ENCODE peak calls at places on chromosome 20, in four cellular contexts. One of them, this sample, is unnamed.

GRCh38 chr20:16803965-16804792 is 56.0 kb downstream of the OTOR start:
- DNase-seq in OCI-LY7: peak; percentile 36
- DNase-seq in astrocyte of the spinal cord: peak; percentile 47
- DNase-seq in AG04450: no peak
- DNase-seq in this sample: no peak

GRCh38 chr20:64109831-64110391 is 2.5 kb upstream of the NPBWR2 start:
- DNase-seq in OCI-LY7: no peak
- DNase-seq in astrocyte of the spinal cord: no peak
- DNase-seq in AG04450: no peak
- DNase-seq in this sample: no peak

GRCh38 chr20:56841346-56841908 is 212.3 kb downstream of the TFAP2C start:
- DNase-seq in AG04450: no peak
- DNase-seq in astrocyte of the spinal cord: no peak
- DNase-seq in OCI-LY7: no peak
- DNase-seq in this sample: no peak

GRCh38 chr20:62977613-62978558 is 25.4 kb downstream of the SLC17A9 start:
- DNase-seq in OCI-LY7: peak; percentile 83
- DNase-seq in AG04450: no peak
- DNase-seq in astrocyte of the spinal cord: no peak
- DNase-seq in this sample: no peak

GRCh38 chr20:22536141-22536828 is 48.1 kb downstream of the FOXA2 start:
- DNase-seq in OCI-LY7: no peak
- DNase-seq in astrocyte of the spinal cord: no peak
- DNase-seq in AG04450: no peak
- DNase-seq in this sample: no peak

GRCh38 chr20:11919046-11919445 is 1.4 kb downstream of the BTBD3 start:
- DNase-seq in astrocyte of the spinal cord: peak; percentile 61
- DNase-seq in OCI-LY7: no peak
- DNase-seq in AG04450: no peak
- DNase-seq in this sample: no peak

GRCh38 chr20:32034581-32035397 is 17.3 kb upstream of the HCK start:
- DNase-seq in OCI-LY7: peak; percentile 51
- DNase-seq in AG04450: no peak
- DNase-seq in astrocyte of the spinal cord: no peak
- DNase-seq in this sample: no peak

GRCh38 chr20:19026901-19027644 is 185.4 kb upstream of the SLC24A3 start:
- DNase-seq in astrocyte of the spinal cord: no peak
- DNase-seq in AG04450: no peak
- DNase-seq in OCI-LY7: no peak
- DNase-seq in this sample: no peak

GRCh38 chr20:57030611-57031600 is 235.5 kb downstream of the BMP7 start:
- DNase-seq in AG04450: no peak
- DNase-seq in OCI-LY7: no peak
- DNase-seq in astrocyte of the spinal cord: peak; percentile 88
- DNase-seq in this sample: no peak

GRCh38 chr20:10487354-10488115 is 52.4 kb downstream of the SLX4IP start:
- DNase-seq in AG04450: no peak
- DNase-seq in astrocyte of the spinal cord: peak; percentile 33
- DNase-seq in OCI-LY7: no peak
- DNase-seq in this sample: no peak

GRCh38 chr20:32288225-32288849 is 10.9 kb downstream of the KIF3B start:
- DNase-seq in AG04450: no peak
- DNase-seq in OCI-LY7: no peak
- DNase-seq in astrocyte of the spinal cord: no peak
- DNase-seq in this sample: no peak

GRCh38 chr20:44392776-44393607 is 37.5 kb downstream of the HNF4A start:
- DNase-seq in astrocyte of the spinal cord: no peak
- DNase-seq in OCI-LY7: no peak
- DNase-seq in AG04450: no peak
- DNase-seq in this sample: no peak

GRCh38 chr20:57927376-57927775 is 217.6 kb upstream of the PMEPA1 start:
- DNase-seq in OCI-LY7: no peak
- DNase-seq in AG04450: no peak
- DNase-seq in astrocyte of the spinal cord: no peak
- DNase-seq in this sample: no peak

GRCh38 chr20:51087306-51087705 is 64.4 kb upstream of the KCNG1 start:
- DNase-seq in astrocyte of the spinal cord: no peak
- DNase-seq in AG04450: no peak
- DNase-seq in OCI-LY7: no peak
- DNase-seq in this sample: no peak

GRCh38 chr20:52497731-52498130 is 306.2 kb upstream of the ZFP64 start:
- DNase-seq in OCI-LY7: no peak
- DNase-seq in astrocyte of the spinal cord: peak; percentile 12
- DNase-seq in AG04450: no peak
- DNase-seq in this sample: no peak

GRCh38 chr20:38110525-38111178 is 54.4 kb downstream of the TGM2 start:
- DNase-seq in AG04450: no peak
- DNase-seq in OCI-LY7: no peak
- DNase-seq in astrocyte of the spinal cord: no peak
- DNase-seq in this sample: no peak

GRCh38 chr20:16806061-16806460 is 57.9 kb downstream of the OTOR start:
- DNase-seq in astrocyte of the spinal cord: no peak
- DNase-seq in AG04450: no peak
- DNase-seq in OCI-LY7: no peak
- DNase-seq in this sample: no peak

GRCh38 chr20:63165538-63166422 is 50.2 kb downstream of the YTHDF1 start:
- DNase-seq in astrocyte of the spinal cord: no peak
- DNase-seq in AG04450: no peak
- DNase-seq in OCI-LY7: no peak
- DNase-seq in this sample: no peak

GRCh38 chr20:59406446-59406845 is 106.0 kb downstream of the EDN3 start:
- DNase-seq in AG04450: no peak
- DNase-seq in astrocyte of the spinal cord: no peak
- DNase-seq in OCI-LY7: no peak
- DNase-seq in this sample: no peak

GRCh38 chr20:11387189-11387754 is 530.4 kb upstream of the BTBD3 start:
- DNase-seq in astrocyte of the spinal cord: peak; percentile 88
- DNase-seq in AG04450: peak; percentile 83
- DNase-seq in OCI-LY7: no peak
- DNase-seq in this sample: peak; percentile 35

GRCh38 chr20:46251211-46251673 is 57.1 kb downstream of the CDH22 start:
- DNase-seq in astrocyte of the spinal cord: no peak
- DNase-seq in OCI-LY7: no peak
- DNase-seq in AG04450: no peak
- DNase-seq in this sample: no peak

GRCh38 chr20:59577037-59577808 is 27.1 kb upstream of the PHACTR3 start:
- DNase-seq in AG04450: no peak
- DNase-seq in OCI-LY7: no peak
- DNase-seq in astrocyte of the spinal cord: no peak
- DNase-seq in this sample: no peak

GRCh38 chr20:52619101-52619500 is 353.1 kb upstream of the TSHZ2 start:
- DNase-seq in AG04450: no peak
- DNase-seq in OCI-LY7: no peak
- DNase-seq in astrocyte of the spinal cord: no peak
- DNase-seq in this sample: no peak

GRCh38 chr20:58864346-58864745 is 11.8 kb downstream of the GNAS start:
- DNase-seq in OCI-LY7: peak; percentile 46
- DNase-seq in AG04450: no peak
- DNase-seq in astrocyte of the spinal cord: no peak
- DNase-seq in this sample: no peak

GRCh38 chr20:63972312-63973159 is 2.8 kb upstream of the ZNF512B start:
- DNase-seq in astrocyte of the spinal cord: no peak
- DNase-seq in AG04450: no peak
- DNase-seq in OCI-LY7: no peak
- DNase-seq in this sample: no peak

GRCh38 chr20:52035977-52036376 is 155.6 kb downstream of the ZFP64 start:
- DNase-seq in AG04450: no peak
- DNase-seq in OCI-LY7: no peak
- DNase-seq in astrocyte of the spinal cord: no peak
- DNase-seq in this sample: no peak

GRCh38 chr20:62377615-62378085 is 9.3 kb upstream of the RPS21 start:
- DNase-seq in astrocyte of the spinal cord: no peak
- DNase-seq in AG04450: no peak
- DNase-seq in OCI-LY7: no peak
- DNase-seq in this sample: no peak

GRCh38 chr20:16842721-16843120 is 94.6 kb downstream of the OTOR start:
- DNase-seq in AG04450: no peak
- DNase-seq in OCI-LY7: no peak
- DNase-seq in astrocyte of the spinal cord: no peak
- DNase-seq in this sample: no peak

GRCh38 chr20:50329981-50330503 is 139.4 kb downstream of the CEBPB start:
- DNase-seq in astrocyte of the spinal cord: no peak
- DNase-seq in AG04450: no peak
- DNase-seq in OCI-LY7: no peak
- DNase-seq in this sample: no peak

GRCh38 chr20:51156796-51157119 is 133.9 kb upstream of the KCNG1 start:
- DNase-seq in OCI-LY7: no peak
- DNase-seq in astrocyte of the spinal cord: peak; percentile 24
- DNase-seq in AG04450: no peak
- DNase-seq in this sample: no peak

GRCh38 chr20:51712501-51713212 is 55.5 kb downstream of the ATP9A start:
- DNase-seq in astrocyte of the spinal cord: peak; percentile 27
- DNase-seq in AG04450: no peak
- DNase-seq in OCI-LY7: no peak
- DNase-seq in this sample: no peak

GRCh38 chr20:34437330-34437986 is 74.4 kb downstream of the ITCH start:
- DNase-seq in OCI-LY7: no peak
- DNase-seq in astrocyte of the spinal cord: peak; percentile 50
- DNase-seq in AG04450: no peak
- DNase-seq in this sample: no peak

GRCh38 chr20:17966432-17967312 is 1.9 kb downstream of the SNX5 start:
- DNase-seq in AG04450: no peak
- DNase-seq in astrocyte of the spinal cord: peak; percentile 52
- DNase-seq in OCI-LY7: peak; percentile 79
- DNase-seq in this sample: peak; percentile 10

GRCh38 chr20:31998246-31998645 is 12.0 kb upstream of the CCM2L start:
- DNase-seq in OCI-LY7: no peak
- DNase-seq in AG04450: no peak
- DNase-seq in astrocyte of the spinal cord: no peak
- DNase-seq in this sample: no peak

GRCh38 chr20:8215516-8215915 is 83.5 kb downstream of the PLCB1 start:
- DNase-seq in AG04450: peak; percentile 59
- DNase-seq in astrocyte of the spinal cord: peak; percentile 58
- DNase-seq in OCI-LY7: no peak
- DNase-seq in this sample: no peak

GRCh38 chr20:18637296-18637695 is 49.4 kb downstream of the DTD1 start:
- DNase-seq in AG04450: no peak
- DNase-seq in OCI-LY7: no peak
- DNase-seq in astrocyte of the spinal cord: no peak
- DNase-seq in this sample: no peak

GRCh38 chr20:32205502-32206382 is 1.8 kb downstream of the PLAGL2 start:
- DNase-seq in astrocyte of the spinal cord: no peak
- DNase-seq in OCI-LY7: peak; percentile 49
- DNase-seq in AG04450: no peak
- DNase-seq in this sample: no peak

DNA sequence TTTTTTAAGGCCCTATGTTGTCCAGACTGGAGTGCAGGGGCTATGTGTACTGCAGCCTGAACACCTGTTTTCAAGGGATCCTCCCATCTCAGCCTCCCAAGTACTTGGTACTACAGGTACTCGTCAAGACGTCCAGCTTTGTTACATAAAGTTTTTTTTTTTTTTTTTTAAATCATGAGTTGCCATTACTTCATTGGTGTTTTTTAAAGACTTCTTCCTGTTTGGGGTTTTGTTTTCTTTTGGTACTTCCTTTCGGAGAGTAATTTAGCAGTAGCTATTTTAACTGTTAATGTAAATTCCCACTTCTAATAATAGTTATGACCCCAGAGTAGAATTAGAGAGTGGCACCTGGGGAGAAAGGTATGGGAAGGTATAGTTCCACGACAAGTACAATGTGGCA is 10.5 kb downstream of the ZNFX1 start:
- DNase-seq in astrocyte of the spinal cord: no peak
- DNase-seq in OCI-LY7: no peak
- DNase-seq in AG04450: no peak
- DNase-seq in this sample: no peak
- H3K4me3 ChIP-seq in astrocyte of the spinal cord: no peak overlapping the region
- H3K4me3 ChIP-seq in OCI-LY7: no peak overlapping the region
- H3K4me3 ChIP-seq in AG04450: no peak overlapping the region
- H3K4me3 ChIP-seq in this sample: no peak overlapping the region

GRCh38 chr20:47500554-47500953 is 1.1 kb upstream of the NCOA3 start:
- DNase-seq in astrocyte of the spinal cord: no peak
- DNase-seq in AG04450: no peak
- DNase-seq in OCI-LY7: no peak
- DNase-seq in this sample: no peak
- H3K4me3 ChIP-seq in astrocyte of the spinal cord: no peak overlapping the region
- H3K4me3 ChIP-seq in AG04450: no peak overlapping the region
- H3K4me3 ChIP-seq in OCI-LY7: peak overlapping the region; percentile 82
- H3K4me3 ChIP-seq in this sample: peak overlapping the region; percentile 83

GRCh38 chr20:2296545-2297351 is 947 bp downstream of the TGM3 start:
- DNase-seq in astrocyte of the spinal cord: no peak
- DNase-seq in OCI-LY7: no peak
- DNase-seq in AG04450: no peak
- DNase-seq in this sample: no peak

GRCh38 chr20:2299301-2299700 is 3.5 kb downstream of the TGM3 start:
- DNase-seq in astrocyte of the spinal cord: no peak
- DNase-seq in AG04450: no peak
- DNase-seq in OCI-LY7: no peak
- DNase-seq in this sample: no peak

GRCh38 chr20:2297352-2297717 is 1.5 kb downstream of the TGM3 start:
- DNase-seq in AG04450: no peak
- DNase-seq in astrocyte of the spinal cord: peak; percentile 4
- DNase-seq in OCI-LY7: no peak
- DNase-seq in this sample: no peak

GRCh38 chr20:2300002-2300401 is 4.2 kb downstream of the TGM3 start:
- DNase-seq in astrocyte of the spinal cord: no peak
- DNase-seq in OCI-LY7: no peak
- DNase-seq in AG04450: no peak
- DNase-seq in this sample: no peak

GRCh38 chr20:2298116-2298515 is 2.3 kb downstream of the TGM3 start:
- DNase-seq in AG04450: no peak
- DNase-seq in OCI-LY7: no peak
- DNase-seq in astrocyte of the spinal cord: no peak
- DNase-seq in this sample: no peak
- H3K4me3 ChIP-seq in AG04450: no peak overlapping the region
- H3K4me3 ChIP-seq in OCI-LY7: no peak overlapping the region
- H3K4me3 ChIP-seq in astrocyte of the spinal cord: no peak overlapping the region
- H3K4me3 ChIP-seq in this sample: no peak overlapping the region

GRCh38 chr20:53915459-53916172 is 154.8 kb downstream of the BCAS1 start:
- DNase-seq in astrocyte of the spinal cord: peak; percentile 95
- DNase-seq in AG04450: peak; percentile 74
- DNase-seq in OCI-LY7: peak; percentile 94
- DNase-seq in this sample: peak; percentile 95

GRCh38 chr20:53914861-53915458 is 155.4 kb downstream of the BCAS1 start:
- DNase-seq in astrocyte of the spinal cord: peak; percentile 44
- DNase-seq in AG04450: no peak
- DNase-seq in OCI-LY7: peak; percentile 55
- DNase-seq in this sample: no peak

GRCh38 chr20:53917145-53918009 is 153.0 kb downstream of the BCAS1 start:
- DNase-seq in AG04450: no peak
- DNase-seq in OCI-LY7: no peak
- DNase-seq in astrocyte of the spinal cord: no peak
- DNase-seq in this sample: no peak

GRCh38 chr20:53918010-53918311 is 152.4 kb downstream of the BCAS1 start:
- DNase-seq in OCI-LY7: no peak
- DNase-seq in astrocyte of the spinal cord: no peak
- DNase-seq in AG04450: no peak
- DNase-seq in this sample: no peak

DNA sequence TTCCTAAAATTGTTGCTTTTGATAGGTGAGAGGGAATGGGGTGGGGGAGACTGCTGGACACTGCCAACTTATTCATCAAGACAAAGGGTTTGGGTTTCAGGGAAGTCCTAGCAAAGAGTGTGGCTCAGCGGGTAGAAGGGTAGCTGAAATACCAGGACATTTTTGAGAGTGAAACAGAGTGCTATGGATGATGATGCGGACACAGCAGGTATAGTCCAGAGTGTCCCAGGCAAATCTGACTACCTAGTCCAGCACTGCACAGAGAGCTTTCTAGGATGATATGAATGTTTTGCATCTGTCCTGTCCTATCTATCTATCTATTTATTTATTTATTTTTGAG is 154.3 kb downstream of the BCAS1 start:
- DNase-seq in astrocyte of the spinal cord: no peak
- DNase-seq in OCI-LY7: no peak
- DNase-seq in AG04450: no peak
- DNase-seq in this sample: no peak
- H3K4me3 ChIP-seq in astrocyte of the spinal cord: no peak overlapping the region
- H3K4me3 ChIP-seq in OCI-LY7: peak overlapping the region; percentile 69
- H3K4me3 ChIP-seq in AG04450: no peak overlapping the region
- H3K4me3 ChIP-seq in this sample: peak overlapping the region; percentile 28

This sample was measured in Panc1.